ENCODE peak calls at places on chromosomes 11 and 22, in nine cellular contexts. K is neural crest cell; U is CD4-positive, alpha-beta T cell; W is neural progenitor cell; G is lower lobe of right lung; J is stomach; A is IMR-90; P is ovary; T is fibroblast of mammary gland. O is an unnamed sample.

GRCh38 chr11:60842688-60843605 is 1.0 kb downstream of the CCDC86 start:
- DNase-seq in G (no peak), A (no peak), U (no peak), K (no peak), J (no peak), T (peak), P (no peak), W (no peak), O (no peak)

GRCh38 chr11:28144808-28145207 is 36.6 kb downstream of the METTL15 start:
- DNase-seq in J (no peak), K (no peak), A (peak), U (no peak), P (no peak), W (no peak), G (no peak), T (peak), O (no peak)

GRCh38 chr11:34027516-34028406 is 23.8 kb upstream of the CAPRIN1 start:
- DNase-seq in G (no peak), A (no peak), K (no peak), J (peak), T (no peak), W (no peak), P (no peak), U (no peak), O (no peak)

GRCh38 chr11:126352163-126352562 is 3.3 kb upstream of the ST3GAL4 start:
- DNase-seq in K (no peak), J (no peak), U (no peak), G (no peak), W (no peak), T (no peak), P (peak), A (no peak), O (no peak)

GRCh38 chr11:128687321-128687720 is 6.6 kb upstream of the FLI1 start:
- DNase-seq in W (peak), T (no peak), P (no peak), A (no peak), K (no peak), G (peak), U (no peak), J (no peak), O (no peak)

GRCh38 chr22:22408731-22409696 is 99.5 kb downstream of the ZNF280B start:
- DNase-seq in P (no peak), A (peak), U (no peak), W (peak), J (no peak), T (peak), K (peak), G (no peak), O (no peak)

GRCh38 chr11:102914238-102915043 is 39.7 kb upstream of the MMP12 start:
- DNase-seq in T (peak), G (no peak), W (peak), K (no peak), J (no peak), P (no peak), U (no peak), A (peak), O (peak)

GRCh38 chr11:63939351-63939920 is 634 bp downstream of the NAA40 start:
- DNase-seq in T (no peak), P (no peak), J (no peak), U (no peak), A (no peak), K (no peak), G (no peak), W (no peak), O (no peak)

GRCh38 chr11:126310992-126311310 is 7.1 kb downstream of the DCPS start:
- DNase-seq in P (peak), W (no peak), T (no peak), J (no peak), K (no peak), G (no peak), A (peak), U (no peak), O (no peak)

GRCh38 chr11:1060885-1061616 is 13.6 kb upstream of the MUC2 start:
- DNase-seq in K (no peak), U (no peak), W (no peak), T (peak), P (no peak), J (peak), G (no peak), A (peak), O (peak)

GRCh38 chr11:75476716-75477613 is 44.0 kb upstream of the KLHL35 start:
- DNase-seq in A (no peak), K (no peak), J (peak), P (no peak), W (no peak), G (peak), U (no peak), T (no peak), O (no peak)

GRCh38 chr11:133570376-133570775 is 38.1 kb upstream of the OPCML start:
- DNase-seq in T (no peak), P (no peak), J (no peak), K (no peak), W (no peak), U (no peak), G (no peak), A (no peak), O (no peak)

GRCh38 chr11:90148900-90149299 is 14.4 kb downstream of the NAALAD2 start:
- DNase-seq in G (no peak), P (no peak), T (no peak), J (no peak), W (no peak), A (no peak), U (no peak), K (no peak), O (no peak)

GRCh38 chr11:128678017-128678416 is 15.9 kb upstream of the FLI1 start:
- DNase-seq in P (no peak), U (no peak), G (no peak), A (no peak), W (no peak), J (no peak), T (no peak), K (no peak), O (no peak)

GRCh38 chr22:41078975-41079374 is 13.4 kb upstream of the EP300 start:
- DNase-seq in T (no peak), W (peak), A (no peak), P (no peak), J (no peak), G (no peak), U (no peak), K (no peak), O (no peak)

GRCh38 chr11:59807047-59807446 is 3.5 kb downstream of the MRPL16 start:
- DNase-seq in A (no peak), K (no peak), P (no peak), W (no peak), G (no peak), T (no peak), J (no peak), U (no peak), O (no peak)

GRCh38 chr22:49827853-49828598 is at the start of gene BRD1:
- DNase-seq in A (peak), J (peak), P (peak), K (no peak), G (peak), U (peak), T (peak), W (peak), O (no peak)

GRCh38 chr22:37739000-37739399 is 42.2 kb downstream of the TRIOBP start:
- DNase-seq in K (no peak), G (peak), U (no peak), P (peak), W (no peak), A (peak), J (no peak), T (peak), O (no peak)
- TF ChIP-seq CTCF in K (no peak), G (no peak), U (no peak), P (no peak), W (no peak), A (peak), J (no peak), T (peak), O (no peak)

GRCh38 chr11:114610984-114611944 is 15.7 kb upstream of the NXPE4 start:
- DNase-seq in W (no peak), K (no peak), G (no peak), T (peak), U (no peak), P (no peak), J (no peak), A (peak), O (no peak)
- TF ChIP-seq CTCF in W (no peak), K (no peak), G (no peak), T (peak), U (no peak), P (no peak), J (no peak), A (peak), O (no peak)

DNA sequence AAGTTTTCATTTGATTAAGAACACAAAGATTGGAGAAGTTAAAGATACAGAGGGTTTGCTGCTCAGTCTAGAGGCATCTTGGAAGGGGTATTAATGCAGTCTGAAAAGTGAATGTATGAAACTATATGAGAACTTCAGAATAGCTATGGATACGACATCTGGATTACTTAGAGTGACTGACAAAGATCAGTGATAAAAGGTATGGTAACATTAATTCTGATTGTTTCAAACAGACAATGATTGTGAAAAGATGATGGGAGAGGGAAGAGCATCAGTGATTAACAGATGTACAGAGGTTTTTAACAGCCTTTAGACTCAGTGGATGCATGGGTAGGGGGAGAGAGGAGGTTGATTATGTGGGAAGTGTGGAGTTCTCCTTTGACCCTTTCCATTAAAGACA is 919.4 kb upstream of the CNTN5 start:
- DNase-seq in W (no peak), J (no peak), P (no peak), K (no peak), G (no peak), U (no peak), T (no peak), A (no peak), O (no peak)
- TF ChIP-seq CTCF in W (no peak), J (no peak), P (no peak), K (no peak), G (no peak), U (no peak), T (no peak), A (no peak), O (no peak)

DNA sequence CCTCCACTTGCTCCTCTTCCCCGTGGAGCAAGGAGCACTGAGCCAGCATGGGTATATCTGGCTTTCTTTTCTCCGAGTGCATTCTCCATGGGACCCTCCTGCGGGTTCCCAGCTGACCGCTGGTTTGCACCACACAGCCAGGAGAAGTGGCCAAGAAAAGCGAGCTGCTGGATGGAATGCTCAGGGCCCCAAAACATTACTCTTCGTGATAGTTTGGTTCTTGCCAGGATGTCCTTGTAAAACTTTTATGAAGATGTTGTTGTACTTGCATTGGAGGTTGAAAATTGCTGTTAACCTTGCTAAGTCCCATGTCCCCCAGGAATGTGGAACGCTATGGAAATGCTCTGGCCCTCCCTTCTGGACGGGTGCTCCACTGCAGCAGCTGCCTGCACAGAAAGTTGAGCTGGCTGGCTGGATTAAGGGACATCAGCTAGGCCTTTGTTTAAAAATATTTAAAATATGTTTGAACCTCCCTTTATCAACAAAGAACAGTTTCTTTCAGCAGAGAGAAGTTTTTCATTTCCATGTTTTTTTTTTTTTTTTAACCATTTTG is 68.7 kb downstream of the ZNRF3 start:
- DNase-seq in J (no peak), G (no peak), T (peak), A (peak), P (peak), K (no peak), U (no peak), W (peak), O (no peak)
- TF ChIP-seq CTCF in J (no peak), G (no peak), T (peak), A (peak), P (no peak), K (no peak), U (no peak), W (peak), O (peak)

DNA sequence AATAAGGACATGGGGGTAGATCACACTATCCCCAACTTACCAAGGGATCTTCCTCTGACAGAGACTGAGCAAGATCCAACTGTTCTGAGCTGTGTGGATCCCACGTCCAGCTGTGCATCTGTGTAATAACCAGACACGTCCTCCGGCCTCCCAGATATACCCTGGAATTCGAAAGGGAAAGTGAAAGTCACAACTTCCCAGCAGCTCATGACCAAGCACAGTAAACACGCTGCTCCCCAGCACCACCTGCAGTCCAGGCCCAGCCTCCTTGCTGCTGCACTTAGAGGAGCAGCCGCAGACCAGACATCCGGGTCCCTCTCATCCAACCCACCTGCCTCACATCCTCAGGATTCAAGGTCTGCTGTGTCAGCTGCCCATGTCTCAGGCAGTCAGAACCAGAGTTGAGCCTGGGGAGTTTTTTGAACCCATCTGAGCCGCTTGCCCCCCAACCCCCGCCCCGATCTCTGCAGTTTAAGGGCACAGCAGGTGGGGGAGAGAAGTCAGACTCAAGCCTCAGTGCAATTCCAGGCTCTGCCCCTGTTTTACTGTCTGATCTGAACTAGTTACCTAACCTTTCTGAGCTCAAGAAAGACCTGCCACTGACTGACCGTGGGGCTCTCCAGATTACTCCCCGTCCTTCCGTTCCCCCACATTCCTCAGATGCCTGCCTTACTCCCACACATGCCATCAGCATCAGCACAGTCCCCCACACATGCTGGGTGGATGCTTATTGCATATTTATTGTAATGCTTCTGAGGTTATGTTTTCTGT is at the start of gene APOL2:
- DNase-seq in P (peak), G (peak), T (peak), U (peak), J (peak), W (peak), K (peak), A (peak), O (peak)
- TF ChIP-seq CTCF in P (peak), G (peak), T (peak), U (peak), J (peak), W (peak), K (peak), A (peak), O (peak)

DNA sequence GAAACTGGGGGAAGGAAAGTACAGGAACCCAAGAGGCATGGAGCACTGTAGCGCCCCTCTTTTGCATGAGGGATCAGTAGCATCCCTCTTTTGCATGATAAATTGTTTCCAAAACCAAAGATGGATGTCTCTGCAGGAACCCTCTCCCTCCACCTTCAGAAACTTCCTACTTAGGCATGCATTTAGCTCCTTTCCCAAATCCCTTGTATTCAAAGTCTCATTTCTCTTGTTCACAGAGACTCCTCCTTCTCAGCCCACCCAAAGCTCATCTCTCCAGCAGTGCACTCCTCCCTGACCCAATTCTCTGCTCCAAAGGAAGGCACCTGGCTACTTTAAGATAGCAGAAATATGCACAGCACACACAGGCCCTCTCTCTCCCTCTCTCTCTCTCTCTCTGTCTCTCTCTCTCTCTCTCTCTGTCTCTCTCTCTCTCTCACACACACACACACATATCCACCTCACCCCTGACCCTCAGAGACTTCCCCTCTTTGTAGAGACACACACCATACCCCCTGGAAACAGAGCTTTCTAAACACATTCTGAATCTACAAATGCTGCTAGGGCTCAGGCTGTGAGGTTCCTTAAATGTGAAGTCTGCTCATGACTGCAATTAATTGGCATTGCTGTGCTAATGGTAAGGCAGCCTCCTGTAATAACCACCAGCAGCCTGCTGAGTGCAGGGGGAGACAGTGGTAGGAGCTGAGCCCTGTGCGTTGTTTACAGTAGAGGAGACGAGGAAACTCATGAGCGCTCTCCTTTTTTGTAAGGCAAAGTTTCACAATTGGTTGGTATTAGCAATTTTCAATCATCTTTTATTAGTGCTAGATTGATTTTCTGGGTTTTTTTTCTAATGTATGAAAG is 519.6 kb downstream of the NTM start:
- DNase-seq in K (no peak), T (no peak), J (no peak), G (no peak), A (peak), U (no peak), W (peak), P (no peak), O (no peak)
- TF ChIP-seq CTCF in K (no peak), T (no peak), J (no peak), G (no peak), A (peak), U (no peak), W (peak), P (no peak), O (no peak)

O was measured in AG09319.